ENCODE peak calls at places on chromosomes 2 and 18, in nine cellular contexts. X is stimulated activated CD4-positive, alpha-beta T cell treated with anti-CD3 and anti-CD28 coated beads, Interleukin-1b, Interleukin-23, amount 100 ng/mL, for 24 hours; P is cardiac muscle cell; H is epithelial cell of esophagus; V is NCI-H446; E is amniotic stem cell; F is pancreas; Z is A549; O is left colon. I is an unnamed sample.

GRCh38 chr2:136787970-136788369 is 22.6 kb downstream of the THSD7B start:
- DNase-seq in X (no peak), P (no peak), H (no peak), V (no peak), E (no peak), F (no peak), Z (no peak), O (no peak), I (no peak)

GRCh38 chr2:36356199-36356989 is 816 bp downstream of the CRIM1 start:
- DNase-seq in X (peak), P (peak), H (peak), V (no peak), E (no peak), F (peak), Z (no peak), O (peak), I (no peak)

GRCh38 chr2:30768708-30769580 is 38.3 kb downstream of the CAPN13 start:
- DNase-seq in X (no peak), P (no peak), H (no peak), V (no peak), E (no peak), F (no peak), Z (no peak), O (no peak), I (no peak)

GRCh38 chr18:944440-944839 is 39.8 kb downstream of the ADCYAP1 start:
- DNase-seq in X (no peak), P (peak), H (peak), V (no peak), E (no peak), F (no peak), Z (no peak), O (no peak), I (no peak)

GRCh38 chr2:3042601-3043585 is 334.7 kb downstream of the EIPR1 start:
- DNase-seq in X (no peak), P (no peak), H (no peak), V (no peak), E (no peak), F (peak), Z (no peak), O (peak), I (no peak)

GRCh38 chr18:57534535-57534934 is 52.0 kb downstream of the FECH start:
- DNase-seq in X (no peak), P (no peak), H (no peak), V (no peak), E (no peak), F (no peak), Z (no peak), O (no peak), I (no peak)

GRCh38 chr2:68734176-68734575 is 435 bp upstream of the ARHGAP25 start:
- DNase-seq in X (no peak), P (no peak), H (no peak), V (no peak), E (no peak), F (no peak), Z (no peak), O (no peak), I (no peak)

GRCh38 chr2:128178650-128179460 is 87.9 kb downstream of the UGGT1 start:
- DNase-seq in X (peak), P (peak), H (peak), V (no peak), E (peak), F (peak), Z (peak), O (peak), I (no peak)

GRCh38 chr2:113973856-113974255 is 84.0 kb downstream of the ACTR3 start:
- DNase-seq in X (no peak), P (no peak), H (no peak), V (peak), E (no peak), F (no peak), Z (no peak), O (no peak), I (no peak)

GRCh38 chr2:42765686-42766085 is 1.8 kb upstream of the OXER1 start:
- DNase-seq in X (no peak), P (no peak), H (no peak), V (no peak), E (no peak), F (no peak), Z (no peak), O (no peak), I (no peak)

GRCh38 chr2:167181674-167182073 is 293.4 kb downstream of the XIRP2 start:
- DNase-seq in X (no peak), P (no peak), H (peak), V (no peak), E (no peak), F (no peak), Z (no peak), O (no peak), I (no peak)

GRCh38 chr2:112996635-112997034 is 8.6 kb upstream of the IL36A start:
- DNase-seq in X (peak), P (no peak), H (no peak), V (no peak), E (no peak), F (no peak), Z (no peak), O (no peak), I (no peak)

GRCh38 chr2:163348843-163349395 is 386.9 kb downstream of the FIGN start:
- DNase-seq in X (no peak), P (peak), H (peak), V (no peak), E (no peak), F (no peak), Z (peak), O (peak), I (peak)

GRCh38 chr18:12271376-12272235 is 17.4 kb downstream of the CIDEA start:
- DNase-seq in X (peak), P (peak), H (peak), V (peak), E (peak), F (peak), Z (peak), O (peak), I (no peak)

GRCh38 chr18:55421612-55422381 is 166.2 kb downstream of the TCF4 start:
- DNase-seq in X (no peak), P (peak), H (peak), V (peak), E (no peak), F (no peak), Z (no peak), O (no peak), I (no peak)

GRCh38 chr18:44452346-44452745 is 228.3 kb upstream of the SETBP1 start:
- DNase-seq in X (no peak), P (peak), H (no peak), V (no peak), E (no peak), F (no peak), Z (no peak), O (no peak), I (no peak)

GRCh38 chr18:10131783-10132381 is 218.1 kb downstream of the VAPA start:
- DNase-seq in X (no peak), P (no peak), H (no peak), V (no peak), E (no peak), F (peak), Z (no peak), O (no peak), I (no peak)

GRCh38 chr2:20620271-20620681 is 30.6 kb downstream of the HS1BP3 start:
- DNase-seq in X (no peak), P (no peak), H (no peak), V (no peak), E (no peak), F (no peak), Z (no peak), O (peak), I (no peak)

GRCh38 chr2:134845719-134846118 is 7.3 kb downstream of the ACMSD start:
- DNase-seq in X (no peak), P (no peak), H (peak), V (no peak), E (peak), F (no peak), Z (no peak), O (no peak), I (no peak)

GRCh38 chr18:79586436-79587297 is 92.9 kb upstream of the CTDP1 start:
- DNase-seq in X (no peak), P (no peak), H (no peak), V (no peak), E (no peak), F (no peak), Z (no peak), O (peak), I (no peak)

GRCh38 chr2:232419245-232420072 is 12.8 kb downstream of the ALPG start:
- DNase-seq in X (no peak), P (no peak), H (peak), V (no peak), E (no peak), F (no peak), Z (no peak), O (no peak), I (no peak)

GRCh38 chr2:128617029-128617590 is 298.4 kb upstream of the HS6ST1 start:
- DNase-seq in X (no peak), P (no peak), H (no peak), V (no peak), E (no peak), F (no peak), Z (no peak), O (no peak), I (no peak)

GRCh38 chr18:7272268-7273049 is 41.6 kb downstream of the LRRC30 start:
- DNase-seq in X (no peak), P (peak), H (peak), V (no peak), E (peak), F (peak), Z (peak), O (no peak), I (no peak)

GRCh38 chr2:23697256-23697655 is 229.7 kb downstream of the ATAD2B start:
- DNase-seq in X (no peak), P (no peak), H (no peak), V (no peak), E (no peak), F (no peak), Z (no peak), O (no peak), I (no peak)

GRCh38 chr2:235636471-235637005 is 142.7 kb downstream of the AGAP1 start:
- DNase-seq in X (no peak), P (no peak), H (no peak), V (no peak), E (no peak), F (no peak), Z (no peak), O (no peak), I (no peak)

GRCh38 chr2:121790276-121790956 is 35.0 kb downstream of the TSN start:
- DNase-seq in X (no peak), P (peak), H (peak), V (no peak), E (peak), F (no peak), Z (peak), O (no peak), I (no peak)

GRCh38 chr2:160963957-160964356 is 196.3 kb upstream of the TANK start:
- DNase-seq in X (no peak), P (peak), H (peak), V (no peak), E (no peak), F (no peak), Z (no peak), O (no peak), I (no peak)

GRCh38 chr2:44544991-44545390 is 183.2 kb downstream of the CAMKMT start:
- DNase-seq in X (no peak), P (no peak), H (no peak), V (no peak), E (no peak), F (no peak), Z (no peak), O (no peak), I (no peak)

GRCh38 chr2:84223191-84223590 is 235.9 kb downstream of the SUCLG1 start:
- DNase-seq in X (no peak), P (peak), H (peak), V (no peak), E (no peak), F (no peak), Z (no peak), O (no peak), I (no peak)

GRCh38 chr18:79684283-79684631 is 4.7 kb downstream of the CTDP1 start:
- DNase-seq in X (no peak), P (no peak), H (no peak), V (no peak), E (no peak), F (no peak), Z (no peak), O (no peak), I (no peak)

GRCh38 chr18:8121942-8122480 is 487.2 kb upstream of the RAB12 start:
- DNase-seq in X (no peak), P (peak), H (peak), V (no peak), E (peak), F (no peak), Z (no peak), O (no peak), I (no peak)

GRCh38 chr2:28970464-28971160 is 10.5 kb upstream of the TOGARAM2 start:
- DNase-seq in X (no peak), P (no peak), H (no peak), V (no peak), E (no peak), F (no peak), Z (no peak), O (no peak), I (no peak)

GRCh38 chr2:216341151-216341550 is 31.1 kb downstream of the MARCHF4 start:
- DNase-seq in X (no peak), P (peak), H (no peak), V (peak), E (no peak), F (no peak), Z (no peak), O (no peak), I (no peak)

GRCh38 chr2:187906021-187906420 is 351.8 kb upstream of the TFPI start:
- DNase-seq in X (no peak), P (no peak), H (no peak), V (no peak), E (no peak), F (no peak), Z (no peak), O (no peak), I (no peak)

GRCh38 chr2:162091325-162092007 is 17.5 kb upstream of the DPP4 start:
- DNase-seq in X (no peak), P (no peak), H (peak), V (no peak), E (no peak), F (no peak), Z (no peak), O (peak), I (no peak)